ENCODE peak calls at places on chromosome 4, in six cellular contexts. One of them, this sample, is unnamed.

GRCh38 chr4:38078590-38079381 is 118.6 kb downstream of the PTTG2 start:
- DNase-seq in HepG2: peak
- DNase-seq in IMR-90: peak
- DNase-seq in GM12878: no peak
- DNase-seq in K562: no peak
- DNase-seq in SK-N-SH: no peak
- DNase-seq in this sample: peak

GRCh38 chr4:14528921-14529320 is 473.4 kb upstream of the CPEB2 start:
- DNase-seq in K562: no peak
- DNase-seq in IMR-90: no peak
- DNase-seq in GM12878: no peak
- DNase-seq in SK-N-SH: no peak
- DNase-seq in HepG2: no peak
- DNase-seq in this sample: no peak

GRCh38 chr4:72971572-72971971 is 97.9 kb downstream of the COX18 start:
- DNase-seq in GM12878: no peak
- DNase-seq in K562: peak
- DNase-seq in HepG2: no peak
- DNase-seq in IMR-90: peak
- DNase-seq in SK-N-SH: no peak
- DNase-seq in this sample: peak

GRCh38 chr4:76458829-76459228 is 23.8 kb downstream of the SHROOM3 start:
- DNase-seq in IMR-90: no peak
- DNase-seq in K562: no peak
- DNase-seq in HepG2: no peak
- DNase-seq in GM12878: no peak
- DNase-seq in SK-N-SH: no peak
- DNase-seq in this sample: no peak

GRCh38 chr4:138639018-138639876 is 376.3 kb upstream of the NOCT start:
- DNase-seq in K562: no peak
- DNase-seq in GM12878: no peak
- DNase-seq in HepG2: no peak
- DNase-seq in SK-N-SH: peak
- DNase-seq in IMR-90: peak
- DNase-seq in this sample: no peak

GRCh38 chr4:112519689-112520597 is 4.0 kb upstream of the NEUROG2 start:
- DNase-seq in IMR-90: no peak
- DNase-seq in GM12878: no peak
- DNase-seq in HepG2: no peak
- DNase-seq in K562: peak
- DNase-seq in SK-N-SH: peak
- DNase-seq in this sample: no peak

GRCh38 chr4:80335554-80336358 is at the start of gene CFAP299:
- DNase-seq in GM12878: peak
- DNase-seq in IMR-90: peak
- DNase-seq in HepG2: peak
- DNase-seq in SK-N-SH: peak
- DNase-seq in K562: peak
- DNase-seq in this sample: peak

GRCh38 chr4:31737419-31737818 is 1017.2 kb downstream of the PCDH7 start:
- DNase-seq in IMR-90: no peak
- DNase-seq in HepG2: no peak
- DNase-seq in GM12878: peak
- DNase-seq in K562: no peak
- DNase-seq in SK-N-SH: no peak
- DNase-seq in this sample: no peak

GRCh38 chr4:4663028-4663427 is 121.2 kb upstream of the STX18 start:
- DNase-seq in IMR-90: peak
- DNase-seq in GM12878: no peak
- DNase-seq in K562: no peak
- DNase-seq in SK-N-SH: no peak
- DNase-seq in HepG2: no peak
- DNase-seq in this sample: no peak

GRCh38 chr4:118765399-118765798 is 70.5 kb downstream of the SEC24D start:
- DNase-seq in IMR-90: peak
- DNase-seq in SK-N-SH: no peak
- DNase-seq in GM12878: no peak
- DNase-seq in HepG2: no peak
- DNase-seq in K562: peak
- DNase-seq in this sample: peak

GRCh38 chr4:66930216-66930615 is 615.1 kb downstream of the CENPC start:
- DNase-seq in HepG2: no peak
- DNase-seq in SK-N-SH: no peak
- DNase-seq in IMR-90: no peak
- DNase-seq in K562: no peak
- DNase-seq in GM12878: no peak
- DNase-seq in this sample: no peak

GRCh38 chr4:38088321-38088720 is 128.1 kb downstream of the PTTG2 start:
- DNase-seq in SK-N-SH: no peak
- DNase-seq in K562: no peak
- DNase-seq in IMR-90: no peak
- DNase-seq in GM12878: no peak
- DNase-seq in HepG2: no peak
- DNase-seq in this sample: no peak

GRCh38 chr4:52823478-52824092 is 38.5 kb upstream of the RASL11B start:
- DNase-seq in GM12878: no peak
- DNase-seq in HepG2: no peak
- DNase-seq in IMR-90: peak
- DNase-seq in K562: no peak
- DNase-seq in SK-N-SH: no peak
- DNase-seq in this sample: no peak

GRCh38 chr4:164621886-164622521 is 131.9 kb upstream of the SMIM31 start:
- DNase-seq in IMR-90: no peak
- DNase-seq in GM12878: no peak
- DNase-seq in HepG2: no peak
- DNase-seq in SK-N-SH: no peak
- DNase-seq in K562: no peak
- DNase-seq in this sample: no peak

GRCh38 chr4:90226734-90227133 is 99.5 kb downstream of the CCSER1 start:
- DNase-seq in K562: no peak
- DNase-seq in SK-N-SH: no peak
- DNase-seq in IMR-90: no peak
- DNase-seq in GM12878: no peak
- DNase-seq in HepG2: no peak
- DNase-seq in this sample: no peak

GRCh38 chr4:106268731-106269272 is 47.2 kb downstream of the TBCK start:
- DNase-seq in SK-N-SH: no peak
- DNase-seq in IMR-90: no peak
- DNase-seq in K562: no peak
- DNase-seq in GM12878: no peak
- DNase-seq in HepG2: no peak
- DNase-seq in this sample: no peak

GRCh38 chr4:94256833-94257232 is 49.2 kb downstream of the SMARCAD1 start:
- DNase-seq in IMR-90: peak
- DNase-seq in SK-N-SH: no peak
- DNase-seq in K562: peak
- DNase-seq in HepG2: peak
- DNase-seq in GM12878: no peak
- DNase-seq in this sample: peak

GRCh38 chr4:156941940-156942548 is 29.6 kb downstream of the PDGFC start:
- DNase-seq in GM12878: no peak
- DNase-seq in HepG2: peak
- DNase-seq in SK-N-SH: no peak
- DNase-seq in K562: no peak
- DNase-seq in IMR-90: peak
- DNase-seq in this sample: peak
- TF ChIP-seq SMC3 in GM12878: no peak
- TF ChIP-seq SMC3 in HepG2: no peak
- TF ChIP-seq SMC3 in SK-N-SH: no peak
- TF ChIP-seq SMC3 in K562: no peak
- TF ChIP-seq SMC3 in IMR-90: no peak
- TF ChIP-seq SMC3 in this sample: no peak

DNA sequence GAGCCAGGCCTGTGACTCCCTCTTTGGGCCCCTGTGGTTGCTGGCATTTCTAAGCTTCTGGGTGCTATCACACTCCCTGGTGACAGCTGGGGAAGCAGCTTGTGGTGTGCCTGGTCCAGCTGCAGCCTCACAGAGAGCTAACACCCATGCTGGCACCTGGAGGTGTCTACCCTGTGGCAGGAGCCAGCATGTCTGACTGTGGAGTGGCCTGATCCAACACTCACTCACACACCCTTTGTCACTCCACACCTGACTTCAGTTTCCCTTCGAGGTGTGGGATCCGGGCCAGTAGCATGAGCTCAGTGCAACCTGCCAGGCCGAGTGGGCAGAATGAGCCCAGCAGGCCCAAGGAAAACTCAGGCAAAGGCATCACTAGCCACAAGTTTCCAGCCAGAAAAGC is 67.5 kb downstream of the TECRL start:
- DNase-seq in IMR-90: no peak
- DNase-seq in K562: no peak
- DNase-seq in SK-N-SH: no peak
- DNase-seq in GM12878: no peak
- DNase-seq in HepG2: no peak
- DNase-seq in this sample: no peak
- TF ChIP-seq SMC3 in IMR-90: no peak
- TF ChIP-seq SMC3 in K562: no peak
- TF ChIP-seq SMC3 in SK-N-SH: no peak
- TF ChIP-seq SMC3 in GM12878: no peak
- TF ChIP-seq SMC3 in HepG2: no peak
- TF ChIP-seq SMC3 in this sample: no peak

GRCh38 chr4:167555338-167556022 is 321.2 kb upstream of the SPOCK3 start:
- DNase-seq in HepG2: no peak
- DNase-seq in SK-N-SH: no peak
- DNase-seq in K562: no peak
- DNase-seq in GM12878: peak
- DNase-seq in IMR-90: no peak
- DNase-seq in this sample: peak
- TF ChIP-seq SMC3 in HepG2: no peak
- TF ChIP-seq SMC3 in SK-N-SH: no peak
- TF ChIP-seq SMC3 in K562: no peak
- TF ChIP-seq SMC3 in GM12878: no peak
- TF ChIP-seq SMC3 in IMR-90: no peak
- TF ChIP-seq SMC3 in this sample: no peak

GRCh38 chr4:157980158-157980557 is 192.7 kb downstream of the GASK1B start:
- DNase-seq in IMR-90: no peak
- DNase-seq in K562: no peak
- DNase-seq in SK-N-SH: no peak
- DNase-seq in GM12878: no peak
- DNase-seq in HepG2: no peak
- DNase-seq in this sample: no peak

GRCh38 chr4:157983300-157983699 is 189.5 kb downstream of the GASK1B start:
- DNase-seq in SK-N-SH: no peak
- DNase-seq in HepG2: no peak
- DNase-seq in IMR-90: no peak
- DNase-seq in K562: peak
- DNase-seq in GM12878: no peak
- DNase-seq in this sample: no peak

GRCh38 chr4:157978680-157979361 is 194.0 kb downstream of the GASK1B start:
- DNase-seq in GM12878: no peak
- DNase-seq in SK-N-SH: peak
- DNase-seq in HepG2: peak
- DNase-seq in K562: peak
- DNase-seq in IMR-90: peak
- DNase-seq in this sample: peak

DNA sequence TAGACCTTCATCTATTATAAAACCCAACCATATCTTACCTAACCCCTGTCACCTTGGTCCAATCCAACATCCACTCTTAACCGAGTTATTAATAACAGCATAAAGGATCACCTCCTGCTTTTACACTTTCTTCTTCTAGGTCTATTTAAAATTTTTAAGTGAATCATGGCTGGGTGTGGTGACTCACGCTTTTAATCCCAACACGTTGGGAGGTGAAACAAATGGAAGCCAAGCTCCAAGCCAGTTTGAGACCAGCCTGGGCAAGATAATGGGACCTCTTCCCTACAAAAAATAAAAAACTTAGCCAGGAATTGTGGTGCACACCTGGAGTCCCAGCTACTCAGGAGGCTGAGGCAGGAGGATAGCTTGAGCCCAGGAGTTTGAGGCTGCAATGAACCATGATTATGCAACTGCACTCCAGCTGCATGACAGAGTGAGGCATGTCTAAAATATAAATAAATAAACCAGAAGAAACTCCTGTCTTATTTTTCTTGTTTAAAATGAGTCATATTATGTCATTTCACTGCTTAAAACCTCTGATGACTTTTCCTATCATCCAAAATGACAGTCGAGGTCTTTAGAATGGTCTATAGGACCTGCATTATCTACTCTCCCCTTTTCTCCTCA is 188.4 kb downstream of the GASK1B start:
- DNase-seq in HepG2: no peak
- DNase-seq in SK-N-SH: no peak
- DNase-seq in IMR-90: no peak
- DNase-seq in K562: no peak
- DNase-seq in GM12878: no peak
- DNase-seq in this sample: no peak
- TF ChIP-seq SMC3 in HepG2: no peak
- TF ChIP-seq SMC3 in SK-N-SH: no peak
- TF ChIP-seq SMC3 in IMR-90: no peak
- TF ChIP-seq SMC3 in K562: no peak
- TF ChIP-seq SMC3 in GM12878: no peak
- TF ChIP-seq SMC3 in this sample: no peak

DNA sequence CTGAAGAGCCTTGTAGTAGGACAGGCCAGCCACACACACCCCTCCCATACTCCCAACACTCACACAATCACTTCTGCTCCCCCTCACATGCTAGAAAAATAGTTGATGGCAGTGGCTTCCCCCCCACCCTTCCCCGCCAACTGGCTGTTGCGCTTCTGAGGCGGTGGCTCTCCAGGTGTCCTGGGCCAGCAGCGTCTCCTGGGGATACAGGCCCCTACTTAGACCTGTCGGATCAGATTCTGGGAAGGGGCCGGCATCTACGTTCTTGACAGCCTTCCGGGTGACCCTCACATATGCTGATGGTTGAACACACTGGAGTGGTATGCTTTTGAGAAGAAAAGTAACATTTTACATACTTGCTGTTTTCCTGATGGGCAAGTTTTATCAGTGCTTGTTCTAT is 39.9 kb downstream of the TNIP2 start:
- DNase-seq in IMR-90: no peak
- DNase-seq in K562: no peak
- DNase-seq in HepG2: no peak
- DNase-seq in SK-N-SH: no peak
- DNase-seq in GM12878: no peak
- DNase-seq in this sample: no peak
- TF ChIP-seq SMC3 in IMR-90: no peak
- TF ChIP-seq SMC3 in K562: no peak
- TF ChIP-seq SMC3 in HepG2: no peak
- TF ChIP-seq SMC3 in SK-N-SH: no peak
- TF ChIP-seq SMC3 in GM12878: no peak
- TF ChIP-seq SMC3 in this sample: no peak

GRCh38 chr4:40238700-40239548 is 42.1 kb downstream of the RHOH start:
- DNase-seq in IMR-90: no peak
- DNase-seq in GM12878: no peak
- DNase-seq in SK-N-SH: no peak
- DNase-seq in HepG2: no peak
- DNase-seq in K562: peak
- DNase-seq in this sample: no peak
- TF ChIP-seq SMC3 in IMR-90: no peak
- TF ChIP-seq SMC3 in GM12878: no peak
- TF ChIP-seq SMC3 in SK-N-SH: no peak
- TF ChIP-seq SMC3 in HepG2: no peak
- TF ChIP-seq SMC3 in K562: no peak
- TF ChIP-seq SMC3 in this sample: no peak

This sample was measured in A549.